ENCODE peak calls at places on chromosomes 3 and 15, in five cellular contexts. R, T, C, K and U are unnamed samples.
A peak's percentile ranks its signal among the peaks of the same experiment; 100 is the strongest.

GRCh38 chr3:18035641-18036466 is 293.4 kb upstream of the TBC1D5 start:
- DNase-seq in R (no peak), T (no peak), C (no peak), K (no peak), U (no peak)

GRCh38 chr3:54888162-54888561 is 39.7 kb downstream of the LRTM1 start:
- DNase-seq in R (no peak), T (no peak), C (no peak), K (no peak), U (no peak)

GRCh38 chr15:67701669-67702068 is 123.6 kb upstream of the SKOR1 start:
- DNase-seq in R (peak; percentile 3), T (no peak), C (no peak), K (no peak), U (no peak)

GRCh38 chr15:100879461-100880138 is at the start of gene ALDH1A3:
- DNase-seq in R (peak; percentile 16), T (peak; percentile 29), C (no peak), K (peak; percentile 92), U (peak; percentile 40)

GRCh38 chr15:73233623-73234022 is 135.1 kb downstream of the HCN4 start:
- DNase-seq in R (no peak), T (no peak), C (no peak), K (no peak), U (no peak)

GRCh38 chr3:112640864-112641751 is at the start of gene CCDC80:
- DNase-seq in R (peak; percentile 87), T (no peak), C (no peak), K (no peak), U (no peak)

GRCh38 chr3:105634719-105635118 is 234.1 kb downstream of the CBLB start:
- DNase-seq in R (no peak), T (no peak), C (no peak), K (peak; percentile 30), U (no peak)

GRCh38 chr3:49013738-49014660 is 4.4 kb downstream of the DALRD3 start:
- DNase-seq in R (no peak), T (no peak), C (peak; percentile 48), K (peak; percentile 72), U (no peak)

GRCh38 chr3:186096295-186096694 is 12.6 kb downstream of the ETV5 start:
- DNase-seq in R (no peak), T (no peak), C (no peak), K (no peak), U (no peak)

GRCh38 chr15:91866971-91867372 is 13.5 kb downstream of the SLCO3A1 start:
- DNase-seq in R (no peak), T (peak; percentile 66), C (no peak), K (no peak), U (peak; percentile 83)

GRCh38 chr3:146818866-146819265 is 213.7 kb upstream of the PLSCR5 start:
- DNase-seq in R (no peak), T (no peak), C (no peak), K (no peak), U (no peak)

GRCh38 chr3:136720091-136720490 is 32.1 kb downstream of the STAG1 start:
- DNase-seq in R (no peak), T (no peak), C (no peak), K (peak; percentile 27), U (no peak)

GRCh38 chr3:24088782-24089181 is 143.7 kb downstream of the NR1D2 start:
- DNase-seq in R (no peak), T (no peak), C (no peak), K (peak; percentile 46), U (no peak)

GRCh38 chr3:44996556-44996969 is 20.5 kb downstream of the EXOSC7 start:
- DNase-seq in R (no peak), T (no peak), C (no peak), K (peak; percentile 77), U (no peak)

GRCh38 chr3:116161570-116162290 is 283.6 kb downstream of the LSAMP start:
- DNase-seq in R (no peak), T (no peak), C (no peak), K (no peak), U (no peak)

GRCh38 chr3:117887031-117887430 is 1147.6 kb downstream of the IGSF11 start:
- DNase-seq in R (no peak), T (no peak), C (no peak), K (no peak), U (no peak)

GRCh38 chr3:196997311-196997710 is 28.7 kb upstream of the PIGZ start:
- DNase-seq in R (no peak), T (no peak), C (no peak), K (no peak), U (no peak)

GRCh38 chr15:31280037-31280830 is 46.4 kb upstream of the KLF13 start:
- DNase-seq in R (no peak), T (peak; percentile 11), C (no peak), K (peak; percentile 50), U (no peak)

GRCh38 chr3:105938826-105939225 is 70.0 kb upstream of the CBLB start:
- DNase-seq in R (no peak), T (no peak), C (no peak), K (no peak), U (no peak)

GRCh38 chr3:130759692-130760338 is 13.2 kb upstream of the PIK3R4 start:
- DNase-seq in R (peak; percentile 15), T (peak; percentile 54), C (peak; percentile 47), K (peak; percentile 55), U (no peak)

GRCh38 chr15:91283155-91283554 is 183.1 kb downstream of the SV2B start:
- DNase-seq in R (no peak), T (no peak), C (no peak), K (no peak), U (no peak)

GRCh38 chr15:75449585-75450306 is 1.7 kb downstream of the SIN3A start:
- DNase-seq in R (no peak), T (no peak), C (no peak), K (no peak), U (peak; percentile 27)

GRCh38 chr3:53570709-53571108 is 76.3 kb downstream of the CACNA1D start:
- DNase-seq in R (no peak), T (no peak), C (no peak), K (no peak), U (peak; percentile 83)

GRCh38 chr3:42497009-42497731 is 5.3 kb upstream of the VIPR1 start:
- DNase-seq in R (no peak), T (no peak), C (no peak), K (no peak), U (no peak)

GRCh38 chr15:48643236-48643635 is 2.3 kb downstream of the FBN1 start:
- DNase-seq in R (no peak), T (no peak), C (no peak), K (no peak), U (no peak)

GRCh38 chr3:48428863-48429415 is 947 bp downstream of the PLXNB1 start:
- DNase-seq in R (no peak), T (peak; percentile 46), C (no peak), K (peak; percentile 89), U (no peak)

GRCh38 chr3:183178833-183179549 is 16.5 kb upstream of the LAMP3 start:
- DNase-seq in R (no peak), T (no peak), C (peak; percentile 15), K (peak; percentile 81), U (peak; percentile 90)

GRCh38 chr3:144772372-144772771 is 800.7 kb downstream of the DIPK2A start:
- DNase-seq in R (no peak), T (no peak), C (no peak), K (no peak), U (no peak)

GRCh38 chr3:103968751-103969150 is 1398.0 kb upstream of the ALCAM start:
- DNase-seq in R (no peak), T (no peak), C (no peak), K (peak; percentile 3), U (no peak)

DNA sequence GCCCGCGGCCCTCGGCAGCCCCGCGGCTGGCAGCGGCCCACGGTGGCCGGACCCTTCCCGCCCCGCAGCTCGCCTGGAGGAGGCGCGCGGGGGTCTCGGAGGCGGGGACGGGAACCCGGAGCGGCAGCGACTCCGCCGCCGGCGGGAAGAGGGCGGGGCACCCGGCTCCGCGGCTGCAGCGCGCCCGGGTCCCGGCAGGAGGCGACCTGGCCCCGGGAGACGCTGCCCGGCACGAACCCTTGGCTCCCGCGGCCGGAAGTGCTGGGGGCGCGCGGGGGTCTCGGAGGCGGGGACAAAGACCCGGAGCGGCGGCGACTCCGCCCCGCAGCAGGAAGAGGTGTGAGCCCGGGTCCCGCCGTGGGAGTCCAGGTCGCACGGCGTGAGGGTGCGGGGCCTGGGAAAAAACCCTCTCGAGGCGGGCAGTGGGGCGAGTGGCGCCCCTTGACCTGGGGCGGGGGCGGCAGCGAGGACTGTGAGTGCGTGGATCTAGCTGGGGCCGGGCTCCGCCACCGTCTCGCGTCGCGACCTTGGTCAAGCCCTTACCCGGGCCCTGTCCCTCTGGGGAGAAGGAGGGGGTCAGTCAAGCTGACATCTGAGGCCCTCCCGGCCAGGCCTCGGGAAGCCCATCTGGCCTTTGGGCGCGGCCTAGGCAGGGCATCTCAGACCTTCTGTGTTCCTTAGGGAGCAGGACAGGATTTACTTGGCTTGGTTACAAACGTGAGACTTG is at the start of gene CIB2:
- DNase-seq in R (peak; percentile 7), T (peak; percentile 60), C (peak; percentile 72), K (peak; percentile 99), U (peak; percentile 95)
- H3K27ac ChIP-seq in R (no peak within 1 kb of the TSS), T (peak within 1 kb of the TSS; percentile 71), C (peak within 1 kb of the TSS; percentile 39), K (peak within 1 kb of the TSS; percentile 74), U (peak within 1 kb of the TSS; percentile 51)

GRCh38 chr3:132268956-132269355 is 48.3 kb upstream of the ACP3 start:
- DNase-seq in R (peak; percentile 4), T (no peak), C (no peak), K (no peak), U (no peak)
- H3K27ac ChIP-seq in R (no peak overlapping the region), T (no peak overlapping the region), C (no peak overlapping the region), K (no peak overlapping the region), U (no peak overlapping the region)

GRCh38 chr3:30672287-30672735 is 65.9 kb downstream of the TGFBR2 start:
- DNase-seq in R (no peak), T (no peak), C (no peak), K (no peak), U (no peak)
- H3K27ac ChIP-seq in R (no peak overlapping the region), T (no peak overlapping the region), C (peak overlapping the region; percentile 26), K (no peak overlapping the region), U (peak overlapping the region; percentile 61)

DNA sequence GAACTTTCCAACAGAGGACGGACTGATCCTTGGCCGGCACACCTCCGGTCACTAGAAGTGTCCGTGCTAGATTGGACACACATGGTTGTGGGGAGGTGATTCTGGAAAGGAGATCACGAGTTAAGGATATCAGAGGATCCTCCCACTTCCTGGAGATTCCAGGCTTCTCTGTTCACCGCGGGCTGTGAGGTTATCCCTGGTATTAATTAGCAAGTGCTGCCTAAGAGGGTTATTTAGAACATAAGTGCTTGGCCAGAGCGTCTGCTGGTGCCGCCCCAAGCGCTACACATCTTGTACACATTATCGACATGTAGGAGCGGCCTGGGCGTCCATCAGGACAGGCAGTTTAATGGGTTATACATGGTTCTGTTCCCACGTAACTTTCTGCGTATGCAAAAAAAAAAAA is 78.3 kb downstream of the CPN2 start:
- DNase-seq in R (no peak), T (no peak), C (no peak), K (peak; percentile 80), U (no peak)
- H3K27ac ChIP-seq in R (no peak overlapping the region), T (peak overlapping the region; percentile 93), C (no peak overlapping the region), K (peak overlapping the region; percentile 98), U (no peak overlapping the region)

GRCh38 chr15:82917252-82917651 is 35.3 kb downstream of the HOMER2 start:
- DNase-seq in R (no peak), T (no peak), C (no peak), K (no peak), U (no peak)

GRCh38 chr15:82918162-82918561 is 34.4 kb downstream of the HOMER2 start:
- DNase-seq in R (no peak), T (no peak), C (no peak), K (no peak), U (no peak)

GRCh38 chr15:82914396-82914795 is 38.1 kb downstream of the HOMER2 start:
- DNase-seq in R (no peak), T (no peak), C (no peak), K (no peak), U (no peak)

GRCh38 chr15:82918607-82919230 is 33.8 kb downstream of the HOMER2 start:
- DNase-seq in R (no peak), T (no peak), C (no peak), K (no peak), U (no peak)

GRCh38 chr15:82916161-82916952 is 36.2 kb downstream of the HOMER2 start:
- DNase-seq in R (no peak), T (peak; percentile 11), C (no peak), K (no peak), U (no peak)
- H3K27ac ChIP-seq in R (no peak overlapping the region), T (no peak overlapping the region), C (no peak overlapping the region), K (no peak overlapping the region), U (no peak overlapping the region)